ENCODE peak calls at places on chromosomes 12 and 14, in four cellular contexts. P is GM12865, K is fibroblast of the conjunctiva, T is foreskin fibroblast. R is an unnamed sample.

GRCh38 chr14:23406244-23406643 is 1.8 kb downstream of the MYH6 start:
- DNase-seq in P (peak), K (no peak), T (no peak), R (no peak)

GRCh38 chr12:1634590-1635191 is 5.7 kb downstream of the WNT5B start:
- DNase-seq in P (peak), K (peak), T (peak), R (peak)

GRCh38 chr12:12661086-12661485 is 34.9 kb downstream of the GPR19 start:
- DNase-seq in P (no peak), K (peak), T (peak), R (no peak)

GRCh38 chr12:131084341-131085011 is 130.8 kb downstream of the ADGRD1 start:
- DNase-seq in P (no peak), K (no peak), T (no peak), R (no peak)

GRCh38 chr14:91415794-91416743 is 1.6 kb downstream of the CCDC88C start:
- DNase-seq in P (peak), K (no peak), T (no peak), R (peak)

GRCh38 chr12:92570056-92570753 is 132.6 kb upstream of the PLEKHG7 start:
- DNase-seq in P (peak), K (peak), T (peak), R (peak)

GRCh38 chr12:120539303-120539702 is 5.1 kb downstream of the RNF10 start:
- DNase-seq in P (no peak), K (no peak), T (peak), R (no peak)

GRCh38 chr12:116547955-116548471 is 11.2 kb upstream of the MAP1LC3B2 start:
- DNase-seq in P (peak), K (no peak), T (no peak), R (peak)

GRCh38 chr12:109089683-109090082 is 3.6 kb downstream of the ALKBH2 start:
- DNase-seq in P (no peak), K (no peak), T (no peak), R (no peak)

GRCh38 chr14:33586806-33587205 is 364.1 kb downstream of the EGLN3 start:
- DNase-seq in P (no peak), K (no peak), T (no peak), R (no peak)

GRCh38 chr12:101414533-101415119 is 7.1 kb upstream of the ARL1 start:
- DNase-seq in P (peak), K (peak), T (peak), R (peak)

GRCh38 chr12:96635844-96636243 is 146.5 kb downstream of the CFAP54 start:
- DNase-seq in P (no peak), K (no peak), T (no peak), R (no peak)

GRCh38 chr14:50335389-50335788 is 23.3 kb downstream of the DMAC2L start:
- DNase-seq in P (no peak), K (no peak), T (peak), R (no peak)

GRCh38 chr12:97944576-97944975 is 482.0 kb downstream of the RMST start:
- DNase-seq in P (no peak), K (no peak), T (no peak), R (no peak)

GRCh38 chr12:81758421-81759214 is 532 bp downstream of the PPFIA2 start:
- DNase-seq in P (no peak), K (peak), T (no peak), R (no peak)

GRCh38 chr14:102187044-102187443 is 47.3 kb downstream of the WDR20 start:
- DNase-seq in P (no peak), K (peak), T (peak), R (no peak)

GRCh38 chr14:67491741-67492504 is 3.4 kb upstream of the TMEM229B start:
- DNase-seq in P (no peak), K (no peak), T (no peak), R (no peak)

GRCh38 chr12:30694971-30695326 is 720 bp downstream of the IPO8 start:
- DNase-seq in P (peak), K (no peak), T (no peak), R (peak)

GRCh38 chr12:78035913-78036658 is 205.4 kb downstream of the NAV3 start:
- DNase-seq in P (peak), K (no peak), T (no peak), R (no peak)

GRCh38 chr14:91945776-91946305 is 1.7 kb downstream of the FBLN5 start:
- DNase-seq in P (no peak), K (no peak), T (no peak), R (no peak)

GRCh38 chr12:67367843-67368242 is 98.7 kb downstream of the CAND1 start:
- DNase-seq in P (peak), K (no peak), T (peak), R (no peak)

GRCh38 chr14:68862954-68863594 is 70.2 kb upstream of the ZFP36L1 start:
- DNase-seq in P (peak), K (peak), T (peak), R (peak)

GRCh38 chr14:77339407-77339806 is 18.6 kb downstream of the GSTZ1 start:
- DNase-seq in P (no peak), K (peak), T (peak), R (no peak)

GRCh38 chr14:51211149-51211548 is 28.9 kb upstream of the TMX1 start:
- DNase-seq in P (no peak), K (peak), T (peak), R (no peak)

GRCh38 chr14:36676236-36676635 is 14.6 kb downstream of the PAX9 start:
- DNase-seq in P (no peak), K (no peak), T (no peak), R (no peak)

GRCh38 chr14:32825058-32825457 is 113.6 kb upstream of the NPAS3 start:
- DNase-seq in P (no peak), K (no peak), T (no peak), R (no peak)

GRCh38 chr14:101359221-101360044 is 201.9 kb upstream of the DIO3 start:
- DNase-seq in P (no peak), K (no peak), T (no peak), R (no peak)

GRCh38 chr12:132514838-132515237 is 24.9 kb downstream of the FBRSL1 start:
- DNase-seq in P (no peak), K (no peak), T (no peak), R (no peak)

GRCh38 chr14:98906123-98906995 is 365.6 kb downstream of the BCL11B start:
- DNase-seq in P (no peak), K (peak), T (no peak), R (no peak)

GRCh38 chr12:18323159-18323558 is 61.8 kb downstream of the PIK3C2G start:
- DNase-seq in P (no peak), K (peak), T (peak), R (no peak)

GRCh38 chr12:113392988-113393579 is 10.6 kb downstream of the SDS start:
- DNase-seq in P (peak), K (no peak), T (no peak), R (peak)

GRCh38 chr14:96042218-96042930 is 3.2 kb downstream of the C14orf132 start:
- DNase-seq in P (no peak), K (peak), T (peak), R (no peak)

GRCh38 chr14:22081352-22081751 is 407.7 kb upstream of the OR4E1 start:
- DNase-seq in P (no peak), K (no peak), T (no peak), R (no peak)

GRCh38 chr12:80565276-80565675 is 121.2 kb downstream of the PTPRQ start:
- DNase-seq in P (no peak), K (peak), T (no peak), R (no peak)

GRCh38 chr14:102575479-102576428 is 16.7 kb upstream of the RCOR1 start:
- DNase-seq in P (no peak), K (no peak), T (no peak), R (no peak)

GRCh38 chr14:24378327-24378726 is 10.3 kb downstream of the NFATC4 start:
- DNase-seq in P (no peak), K (no peak), T (no peak), R (no peak)

GRCh38 chr12:25052191-25053020 is 103.5 kb upstream of the BCAT1 start:
- DNase-seq in P (peak), K (no peak), T (no peak), R (peak)

GRCh38 chr14:68610251-68610793 is 182.5 kb downstream of the ZFP36L1 start:
- DNase-seq in P (no peak), K (no peak), T (no peak), R (no peak)

R was measured in GM20000.